ENCODE peak calls at places on chromosomes 13 and 19, in seven cellular contexts. G is GM23338, W is GM23248, F is hepatocyte, S is PC-3, I is MM.1S, C is HCT116. H is an unnamed sample.

GRCh38 chr19:29048873-29049272 is 164.1 kb downstream of the UQCRFS1 start:
- DNase-seq in G (no peak), W (no peak), F (no peak), S (no peak), I (no peak), C (no peak), H (no peak)

GRCh38 chr13:50809133-50810090 is 34.1 kb downstream of the DLEU7 start:
- DNase-seq in G (no peak), W (no peak), F (no peak), S (no peak), I (no peak), C (no peak), H (no peak)

GRCh38 chr13:67123165-67123564 is 107.0 kb downstream of the PCDH9 start:
- DNase-seq in G (no peak), W (no peak), F (no peak), S (peak; percentile 4), I (no peak), C (no peak), H (no peak)

GRCh38 chr19:33406521-33407139 is 33.1 kb downstream of the CEBPG start:
- DNase-seq in G (peak; percentile 83), W (peak; percentile 55), F (peak; percentile 79), S (peak; percentile 73), I (peak; percentile 33), C (peak; percentile 32), H (no peak)

GRCh38 chr13:28421674-28422410 is 73.1 kb downstream of the FLT1 start:
- DNase-seq in G (no peak), W (no peak), F (no peak), S (no peak), I (no peak), C (no peak), H (no peak)

GRCh38 chr13:44274838-44275237 is 98.8 kb upstream of the SERP2 start:
- DNase-seq in G (no peak), W (peak; percentile 13), F (peak; percentile 62), S (no peak), I (no peak), C (no peak), H (no peak)

GRCh38 chr13:111029957-111030609 is 85.0 kb upstream of the ARHGEF7 start:
- DNase-seq in G (no peak), W (no peak), F (no peak), S (no peak), I (no peak), C (no peak), H (no peak)

GRCh38 chr19:41249707-41250423 is 14.3 kb upstream of the HNRNPUL1 start:
- DNase-seq in G (peak; percentile 71), W (no peak), F (no peak), S (peak; percentile 34), I (no peak), C (no peak), H (no peak)

GRCh38 chr13:34419025-34419424 is 523.0 kb upstream of the NBEA start:
- DNase-seq in G (no peak), W (no peak), F (no peak), S (no peak), I (no peak), C (no peak), H (no peak)

GRCh38 chr13:78410164-78410563 is 193.2 kb downstream of the POU4F1 start:
- DNase-seq in G (no peak), W (no peak), F (no peak), S (no peak), I (no peak), C (no peak), H (no peak)

GRCh38 chr13:77846173-77846572 is 72.5 kb downstream of the EDNRB start:
- DNase-seq in G (no peak), W (no peak), F (no peak), S (no peak), I (peak; percentile 59), C (no peak), H (no peak)

DNA sequence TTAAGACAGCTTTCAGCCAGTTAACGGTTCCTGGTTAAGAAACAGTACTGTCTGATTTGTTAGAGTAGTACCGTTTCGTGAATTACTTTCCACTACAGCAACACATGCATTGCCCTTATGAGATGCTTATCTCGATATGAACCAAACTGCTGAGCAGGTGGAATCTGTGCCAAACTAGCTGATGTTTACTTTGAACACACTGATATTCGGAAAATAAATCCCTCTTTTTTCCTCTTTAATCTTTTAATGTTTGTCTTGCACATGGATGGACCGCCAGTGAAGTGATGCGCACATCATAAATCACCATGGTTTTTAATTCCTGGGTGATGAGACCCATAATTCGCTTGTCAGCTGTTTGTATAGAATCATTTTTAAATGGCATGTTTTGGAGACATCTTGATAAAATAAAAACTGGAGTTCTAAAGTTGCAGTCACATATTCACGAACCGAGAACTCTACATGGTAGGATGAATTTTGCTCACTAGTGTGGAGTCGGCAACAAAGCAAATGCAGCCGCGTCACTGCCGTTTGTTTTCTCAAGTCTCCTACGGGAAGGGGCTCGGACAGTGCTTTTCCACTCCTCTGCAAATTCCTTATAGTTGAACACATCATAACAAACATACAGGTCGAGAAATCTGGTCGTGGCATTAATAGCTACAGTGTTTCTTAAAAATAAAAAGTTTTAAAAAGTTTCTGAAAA is 1.1 kb downstream of the GJA3 start:
- DNase-seq in G (no peak), W (peak; percentile 73), F (no peak), S (peak; percentile 33), I (no peak), C (no peak), H (no peak)
- TF ChIP-seq EZH2 in G (no peak), W (no peak), F (no peak), S (no peak), I (no peak), C (no peak), H (no peak)

GRCh38 chr19:14031719-14032480 is at the start of gene IL27RA:
- DNase-seq in G (peak; percentile 80), W (peak; percentile 68), F (peak; percentile 63), S (peak; percentile 63), I (peak; percentile 62), C (no peak), H (peak; percentile 56)

GRCh38 chr19:14030997-14031718 is 404 bp upstream of the IL27RA start:
- DNase-seq in G (peak; percentile 28), W (no peak), F (no peak), S (no peak), I (no peak), C (no peak), H (no peak)

GRCh38 chr19:14028901-14029300 is 953 bp downstream of the RLN3 start:
- DNase-seq in G (no peak), W (no peak), F (no peak), S (no peak), I (no peak), C (no peak), H (no peak)

GRCh38 chr19:14035706-14036105 is 4.1 kb downstream of the IL27RA start:
- DNase-seq in G (no peak), W (peak; percentile 43), F (no peak), S (no peak), I (no peak), C (no peak), H (no peak)

DNA sequence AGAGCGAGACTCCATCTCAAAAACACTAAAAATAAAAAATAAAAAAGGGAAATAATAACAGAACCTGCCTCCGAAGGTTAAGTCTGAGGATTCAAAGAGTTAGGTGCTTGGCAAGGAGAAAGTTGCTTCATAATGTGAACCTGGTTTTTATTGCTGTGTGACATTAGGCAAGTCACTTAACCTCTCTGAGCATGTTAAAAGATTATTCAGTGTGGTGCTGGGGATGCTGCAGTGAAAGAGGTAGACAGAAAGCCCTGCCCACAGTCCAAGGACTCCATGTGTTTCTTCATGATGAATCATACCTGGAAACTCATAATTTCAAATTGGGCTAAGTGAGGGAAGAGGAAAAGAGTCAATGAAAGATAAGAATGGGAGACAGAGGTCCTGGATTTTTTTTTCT is 2.4 kb downstream of the IL27RA start:
- DNase-seq in G (no peak), W (peak; percentile 36), F (no peak), S (no peak), I (no peak), C (no peak), H (no peak)
- H3K9me2 ChIP-seq in G (no peaks in the 10 kb centered on the region), W (no peaks in the 10 kb centered on the region), F (no peaks in the 10 kb centered on the region), S (no peaks in the 10 kb centered on the region), I (no peaks in the 10 kb centered on the region), C (no peaks in the 10 kb centered on the region), H (no peaks in the 10 kb centered on the region)

GRCh38 chr19:30225615-30226463 is 146.3 kb upstream of the ZNF536 start:
- DNase-seq in G (peak; percentile 52), W (peak; percentile 45), F (peak; percentile 33), S (no peak), I (no peak), C (no peak), H (no peak)

GRCh38 chr19:30226464-30227070 is 145.6 kb upstream of the ZNF536 start:
- DNase-seq in G (peak; percentile 32), W (peak; percentile 47), F (peak; percentile 23), S (no peak), I (no peak), C (no peak), H (no peak)

GRCh38 chr19:30222993-30223865 is 149.0 kb upstream of the ZNF536 start:
- DNase-seq in G (peak; percentile 63), W (no peak), F (peak; percentile 29), S (no peak), I (no peak), C (no peak), H (no peak)

GRCh38 chr19:30223866-30224688 is 148.1 kb upstream of the ZNF536 start:
- DNase-seq in G (no peak), W (no peak), F (no peak), S (no peak), I (no peak), C (no peak), H (no peak)

GRCh38 chr19:30224689-30225606 is 147.2 kb upstream of the ZNF536 start:
- DNase-seq in G (peak; percentile 44), W (peak; percentile 61), F (peak; percentile 22), S (no peak), I (no peak), C (no peak), H (no peak)
- TF ChIP-seq EZH2 in G (peak; percentile 77), W (no peak), F (peak; percentile 98), S (no peak), I (no peak), C (no peak), H (no peak)

GRCh38 chr19:18391509-18392075 is 5.6 kb downstream of the GDF15 start:
- DNase-seq in G (no peak), W (no peak), F (no peak), S (no peak), I (no peak), C (no peak), H (no peak)

GRCh38 chr19:18390075-18390909 is 4.3 kb downstream of the GDF15 start:
- DNase-seq in G (no peak), W (no peak), F (no peak), S (no peak), I (no peak), C (no peak), H (no peak)

GRCh38 chr19:18392417-18392816 is 5.0 kb downstream of the LRRC25 start:
- DNase-seq in G (no peak), W (no peak), F (no peak), S (no peak), I (no peak), C (no peak), H (no peak)

GRCh38 chr19:18393836-18394235 is 3.6 kb downstream of the LRRC25 start:
- DNase-seq in G (no peak), W (no peak), F (no peak), S (no peak), I (no peak), C (no peak), H (no peak)

DNA sequence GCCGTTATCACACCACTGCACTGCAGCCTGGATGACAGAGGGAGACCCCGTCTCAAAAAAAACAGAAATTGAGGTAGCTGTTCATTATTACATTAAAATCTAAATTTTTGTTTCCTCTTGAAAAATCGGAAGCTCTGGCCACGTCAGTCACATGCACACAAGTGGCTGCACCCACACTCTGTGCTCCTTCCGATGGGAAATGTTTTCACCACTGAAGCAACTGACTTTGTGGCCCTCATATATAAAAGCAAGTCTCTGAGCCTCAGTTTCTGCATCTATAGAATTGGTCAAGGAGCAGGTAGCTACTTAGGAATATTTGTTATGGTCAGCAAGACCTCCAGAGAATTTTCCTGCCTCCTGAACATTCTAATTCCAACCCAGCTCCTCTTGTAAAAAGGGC is 4.5 kb downstream of the LRRC25 start:
- DNase-seq in G (no peak), W (no peak), F (no peak), S (no peak), I (no peak), C (no peak), H (no peak)
- H3K9me2 ChIP-seq in G (no peaks in the 10 kb centered on the region), W (no peaks in the 10 kb centered on the region), F (no peaks in the 10 kb centered on the region), S (no peaks in the 10 kb centered on the region), I (no peaks in the 10 kb centered on the region), C (no peaks in the 10 kb centered on the region), H (no peaks in the 10 kb centered on the region)

H was measured in PC-9.